ENCODE peak calls at places on chromosomes 5 and 9, in ten cellular contexts. H, W, M, F, R, E, Q, Z, L and N are unnamed samples.

GRCh38 chr5:174735498-174736350 is 11.3 kb downstream of the MSX2 start:
- DNase-seq in H (no peak), W (peak), M (no peak), F (no peak), R (no peak), E (peak), Q (no peak), Z (no peak), L (no peak), N (peak)

GRCh38 chr9:16335788-16336580 is 534.5 kb downstream of the BNC2 start:
- DNase-seq in H (no peak), W (peak), M (peak), F (peak), R (peak), E (no peak), Q (no peak), Z (no peak), L (peak), N (peak)

GRCh38 chr9:72828281-72828731 is 124.5 kb downstream of the ALDH1A1 start:
- DNase-seq in H (no peak), W (peak), M (peak), F (no peak), R (no peak), E (no peak), Q (no peak), Z (no peak), L (no peak), N (peak)

GRCh38 chr5:75756191-75756590 is 39.0 kb upstream of the POC5 start:
- DNase-seq in H (no peak), W (no peak), M (no peak), F (no peak), R (no peak), E (no peak), Q (no peak), Z (no peak), L (no peak), N (no peak)

GRCh38 chr5:62214701-62215100 is 91.3 kb upstream of the KIF2A start:
- DNase-seq in H (no peak), W (peak), M (no peak), F (no peak), R (no peak), E (no peak), Q (no peak), Z (no peak), L (no peak), N (no peak)

GRCh38 chr9:134358026-134358967 is 32.0 kb downstream of the RXRA start:
- DNase-seq in H (no peak), W (no peak), M (peak), F (peak), R (peak), E (no peak), Q (no peak), Z (no peak), L (peak), N (peak)

GRCh38 chr5:127536687-127537086 is 19.2 kb downstream of the PRRC1 start:
- DNase-seq in H (no peak), W (peak), M (peak), F (peak), R (no peak), E (peak), Q (no peak), Z (no peak), L (no peak), N (no peak)

GRCh38 chr9:116327702-116328440 is 174.3 kb downstream of the PAPPA start:
- DNase-seq in H (no peak), W (no peak), M (peak), F (peak), R (no peak), E (no peak), Q (no peak), Z (no peak), L (no peak), N (peak)

GRCh38 chr5:126368239-126368812 is 54.9 kb upstream of the GRAMD2B start:
- DNase-seq in H (no peak), W (peak), M (no peak), F (peak), R (no peak), E (peak), Q (no peak), Z (no peak), L (peak), N (peak)

GRCh38 chr5:160266044-160266718 is 36.9 kb downstream of the FABP6 start:
- DNase-seq in H (peak), W (no peak), M (no peak), F (no peak), R (no peak), E (no peak), Q (peak), Z (no peak), L (no peak), N (no peak)

GRCh38 chr9:96515629-96516470 is 65.9 kb downstream of the HABP4 start:
- DNase-seq in H (no peak), W (no peak), M (peak), F (peak), R (no peak), E (no peak), Q (no peak), Z (no peak), L (no peak), N (peak)

GRCh38 chr9:75188756-75189155 is 100.4 kb downstream of the OSTF1 start:
- DNase-seq in H (no peak), W (no peak), M (no peak), F (no peak), R (no peak), E (no peak), Q (no peak), Z (no peak), L (no peak), N (no peak)

GRCh38 chr9:37511006-37511714 is 25.4 kb downstream of the POLR1E start:
- DNase-seq in H (no peak), W (peak), M (no peak), F (no peak), R (peak), E (peak), Q (no peak), Z (no peak), L (no peak), N (no peak)

GRCh38 chr5:128844354-128844923 is 120.8 kb upstream of the SLC27A6 start:
- DNase-seq in H (no peak), W (peak), M (peak), F (no peak), R (no peak), E (peak), Q (no peak), Z (no peak), L (no peak), N (peak)

GRCh38 chr9:37037744-37038640 is 3.9 kb upstream of the PAX5 start:
- DNase-seq in H (peak), W (no peak), M (no peak), F (no peak), R (peak), E (peak), Q (no peak), Z (no peak), L (no peak), N (no peak)

GRCh38 chr9:31542384-31543055 is 841.9 kb upstream of the ACO1 start:
- DNase-seq in H (no peak), W (no peak), M (peak), F (no peak), R (no peak), E (peak), Q (no peak), Z (no peak), L (peak), N (peak)

GRCh38 chr5:150350524-150351344 is 6.8 kb upstream of the TCOF1 start:
- DNase-seq in H (peak), W (peak), M (peak), F (peak), R (peak), E (peak), Q (peak), Z (no peak), L (peak), N (peak)

GRCh38 chr5:177404641-177405134 is 4.2 kb upstream of the PFN3 start:
- DNase-seq in H (no peak), W (no peak), M (no peak), F (no peak), R (no peak), E (no peak), Q (no peak), Z (no peak), L (no peak), N (no peak)

GRCh38 chr5:76547242-76547890 is 75.8 kb downstream of the F2RL2 start:
- DNase-seq in H (no peak), W (no peak), M (peak), F (no peak), R (no peak), E (no peak), Q (no peak), Z (peak), L (no peak), N (peak)

GRCh38 chr9:131045300-131046092 is 36.5 kb downstream of the LAMC3 start:
- DNase-seq in H (no peak), W (no peak), M (no peak), F (no peak), R (no peak), E (no peak), Q (no peak), Z (peak), L (no peak), N (no peak)

GRCh38 chr5:10377081-10377480 is 23.6 kb downstream of the MARCHF6 start:
- DNase-seq in H (no peak), W (no peak), M (no peak), F (no peak), R (no peak), E (no peak), Q (no peak), Z (no peak), L (no peak), N (no peak)

GRCh38 chr5:69467442-69468225 is 25.0 kb upstream of the OCLN start:
- DNase-seq in H (no peak), W (no peak), M (no peak), F (no peak), R (no peak), E (no peak), Q (no peak), Z (no peak), L (no peak), N (no peak)

GRCh38 chr9:13513710-13514444 is 234.4 kb upstream of the MPDZ start:
- DNase-seq in H (no peak), W (peak), M (peak), F (no peak), R (no peak), E (peak), Q (no peak), Z (no peak), L (no peak), N (peak)

GRCh38 chr9:107732781-107733529 is 243.4 kb upstream of the KLF4 start:
- DNase-seq in H (no peak), W (peak), M (peak), F (peak), R (no peak), E (no peak), Q (no peak), Z (no peak), L (peak), N (peak)

GRCh38 chr5:91145233-91145620 is 237.9 kb downstream of the ARRDC3 start:
- DNase-seq in H (no peak), W (no peak), M (peak), F (peak), R (no peak), E (no peak), Q (no peak), Z (no peak), L (no peak), N (peak)

GRCh38 chr5:32027717-32028321 is 146.3 kb downstream of the GOLPH3 start:
- DNase-seq in H (peak), W (peak), M (peak), F (peak), R (no peak), E (peak), Q (no peak), Z (no peak), L (peak), N (peak)

GRCh38 chr9:134054891-134055811 is 12.7 kb downstream of the BRD3 start:
- DNase-seq in H (peak), W (no peak), M (no peak), F (no peak), R (peak), E (no peak), Q (peak), Z (no peak), L (peak), N (no peak)

GRCh38 chr5:109714592-109714991 is 24.9 kb downstream of the MAN2A1 start:
- DNase-seq in H (no peak), W (no peak), M (no peak), F (no peak), R (no peak), E (no peak), Q (no peak), Z (no peak), L (no peak), N (no peak)

GRCh38 chr9:115616666-115617239 is 498.8 kb upstream of the TNC start:
- DNase-seq in H (no peak), W (no peak), M (no peak), F (no peak), R (no peak), E (no peak), Q (no peak), Z (no peak), L (no peak), N (no peak)

GRCh38 chr9:93701494-93702218 is 125.3 kb downstream of the PHF2 start:
- DNase-seq in H (peak), W (no peak), M (no peak), F (no peak), R (no peak), E (no peak), Q (no peak), Z (no peak), L (no peak), N (no peak)

GRCh38 chr5:65801332-65801731 is 79.3 kb downstream of the NLN start:
- DNase-seq in H (no peak), W (no peak), M (peak), F (peak), R (no peak), E (no peak), Q (no peak), Z (no peak), L (no peak), N (peak)

GRCh38 chr9:76817489-76817888 is 53.3 kb downstream of the PCA3 start:
- DNase-seq in H (no peak), W (peak), M (peak), F (peak), R (no peak), E (no peak), Q (no peak), Z (no peak), L (no peak), N (peak)

GRCh38 chr5:36273809-36274526 is 27.7 kb downstream of the RANBP3L start:
- DNase-seq in H (no peak), W (no peak), M (no peak), F (no peak), R (no peak), E (no peak), Q (no peak), Z (no peak), L (no peak), N (no peak)

GRCh38 chr5:79931866-79932265 is 59.2 kb downstream of the MTX3 start:
- DNase-seq in H (no peak), W (no peak), M (no peak), F (no peak), R (no peak), E (no peak), Q (no peak), Z (no peak), L (no peak), N (no peak)

GRCh38 chr5:150131978-150132694 is 23.5 kb downstream of the PDGFRB start:
- DNase-seq in H (no peak), W (no peak), M (peak), F (peak), R (no peak), E (no peak), Q (no peak), Z (no peak), L (no peak), N (peak)

GRCh38 chr5:94314507-94315170 is 303.8 kb downstream of the KIAA0825 start:
- DNase-seq in H (no peak), W (no peak), M (no peak), F (no peak), R (no peak), E (peak), Q (no peak), Z (no peak), L (no peak), N (no peak)

GRCh38 chr5:82421119-82421518 is 143.0 kb upstream of the RPS23 start:
- DNase-seq in H (no peak), W (peak), M (peak), F (peak), R (no peak), E (no peak), Q (no peak), Z (no peak), L (no peak), N (peak)

GRCh38 chr5:163360681-163361080 is 76.7 kb upstream of the CCNG1 start:
- DNase-seq in H (no peak), W (no peak), M (no peak), F (no peak), R (no peak), E (no peak), Q (no peak), Z (no peak), L (no peak), N (no peak)
- H3K4me3 ChIP-seq in H (no peak), W (no peak), M (no peak), F (no peak), R (no peak), E (no peak), Q (no peak), Z (no peak), L (no peak), N (no peak)

GRCh38 chr5:176359658-176360057 is 1.9 kb downstream of the KIAA1191 start:
- DNase-seq in H (no peak), W (peak), M (no peak), F (peak), R (no peak), E (no peak), Q (no peak), Z (no peak), L (no peak), N (peak)
- H3K4me3 ChIP-seq in H (no peak), W (peak), M (no peak), F (peak), R (no peak), E (no peak), Q (no peak), Z (no peak), L (no peak), N (peak)

GRCh38 chr5:43043400-43043756 is 3.3 kb upstream of the ANXA2R start:
- DNase-seq in H (no peak), W (no peak), M (no peak), F (no peak), R (no peak), E (no peak), Q (no peak), Z (no peak), L (no peak), N (no peak)

GRCh38 chr5:43042626-43043399 is 2.7 kb upstream of the ANXA2R start:
- DNase-seq in H (peak), W (peak), M (peak), F (peak), R (peak), E (peak), Q (peak), Z (no peak), L (peak), N (peak)

GRCh38 chr5:43044181-43044914 is 4.2 kb upstream of the ANXA2R start:
- DNase-seq in H (peak), W (peak), M (no peak), F (peak), R (peak), E (peak), Q (no peak), Z (no peak), L (no peak), N (peak)

GRCh38 chr5:43046474-43046873 is 6.4 kb upstream of the ANXA2R start:
- DNase-seq in H (no peak), W (no peak), M (no peak), F (no peak), R (no peak), E (no peak), Q (no peak), Z (no peak), L (no peak), N (no peak)

GRCh38 chr5:43045236-43045635 is 5.1 kb upstream of the ANXA2R start:
- DNase-seq in H (no peak), W (no peak), M (no peak), F (no peak), R (no peak), E (peak), Q (no peak), Z (no peak), L (no peak), N (no peak)
- H3K4me3 ChIP-seq in H (no peak), W (no peak), M (no peak), F (no peak), R (no peak), E (peak), Q (no peak), Z (no peak), L (no peak), N (no peak)

GRCh38 chr5:140178482-140179116 is 3.6 kb downstream of the CYSTM1 start:
- DNase-seq in H (no peak), W (no peak), M (no peak), F (no peak), R (no peak), E (no peak), Q (no peak), Z (no peak), L (no peak), N (no peak)
- H3K4me3 ChIP-seq in H (no peak), W (no peak), M (no peak), F (no peak), R (no peak), E (no peak), Q (no peak), Z (no peak), L (no peak), N (no peak)

GRCh38 chr9:136664799-136665082 is 2.0 kb downstream of the EGFL7 start:
- DNase-seq in H (no peak), W (no peak), M (no peak), F (no peak), R (no peak), E (peak), Q (no peak), Z (no peak), L (no peak), N (no peak)

GRCh38 chr9:136664000-136664798 is 1.5 kb downstream of the EGFL7 start:
- DNase-seq in H (no peak), W (no peak), M (no peak), F (no peak), R (no peak), E (no peak), Q (no peak), Z (no peak), L (no peak), N (no peak)

GRCh38 chr9:136666364-136667216 is 3.9 kb downstream of the EGFL7 start:
- DNase-seq in H (no peak), W (no peak), M (no peak), F (no peak), R (no peak), E (peak), Q (no peak), Z (no peak), L (no peak), N (no peak)

GRCh38 chr9:136665704-136666363 is 3.1 kb downstream of the EGFL7 start:
- DNase-seq in H (no peak), W (no peak), M (no peak), F (no peak), R (no peak), E (peak), Q (no peak), Z (no peak), L (no peak), N (no peak)

GRCh38 chr9:136665111-136665703 is 2.5 kb downstream of the EGFL7 start:
- DNase-seq in H (no peak), W (no peak), M (no peak), F (no peak), R (no peak), E (peak), Q (no peak), Z (no peak), L (no peak), N (peak)
- H3K4me3 ChIP-seq in H (peak), W (no peak), M (peak), F (peak), R (no peak), E (peak), Q (peak), Z (no peak), L (peak), N (peak)

GRCh38 chr5:115170924-115171510 is 1.3 kb upstream of the TRIM36 start:
- DNase-seq in H (no peak), W (peak), M (no peak), F (no peak), R (no peak), E (peak), Q (no peak), Z (no peak), L (no peak), N (no peak)
- H3K4me3 ChIP-seq in H (peak), W (peak), M (no peak), F (no peak), R (no peak), E (peak), Q (peak), Z (peak), L (peak), N (peak)